ENCODE peak calls at places on chromosomes 3 and 15, in six cellular contexts. U, I, C, H, L and V are unnamed samples.

GRCh38 chr3:193782280-193782654 is 189.3 kb downstream of the OPA1 start:
- DNase-seq in U (no peak), I (peak), C (no peak), H (no peak), L (no peak), V (no peak)

GRCh38 chr3:177057768-177058167 is 139.5 kb downstream of the TBL1XR1 start:
- DNase-seq in U (no peak), I (no peak), C (no peak), H (no peak), L (no peak), V (no peak)

GRCh38 chr15:36004891-36005508 is 459.0 kb upstream of the DPH6 start:
- DNase-seq in U (no peak), I (no peak), C (no peak), H (no peak), L (no peak), V (no peak)

GRCh38 chr3:113258311-113258710 is 47.0 kb downstream of the BOC start:
- DNase-seq in U (no peak), I (no peak), C (no peak), H (no peak), L (no peak), V (no peak)

GRCh38 chr3:123678108-123678511 is 93.3 kb upstream of the HACD2 start:
- DNase-seq in U (no peak), I (peak), C (no peak), H (peak), L (no peak), V (no peak)

GRCh38 chr15:28901987-28902745 is 16.4 kb downstream of the APBA2 start:
- DNase-seq in U (no peak), I (no peak), C (no peak), H (no peak), L (no peak), V (no peak)

GRCh38 chr3:178513539-178514410 is 22.5 kb upstream of the KCNMB2 start:
- DNase-seq in U (no peak), I (no peak), C (no peak), H (peak), L (no peak), V (no peak)

GRCh38 chr3:46690798-46691197 is 2.7 kb downstream of the ALS2CL start:
- DNase-seq in U (no peak), I (no peak), C (no peak), H (peak), L (no peak), V (no peak)

GRCh38 chr3:77605308-77605707 is 565.4 kb downstream of the ROBO2 start:
- DNase-seq in U (no peak), I (peak), C (no peak), H (no peak), L (no peak), V (no peak)

GRCh38 chr3:111047053-111047452 is 24.6 kb upstream of the NECTIN3 start:
- DNase-seq in U (no peak), I (no peak), C (no peak), H (no peak), L (no peak), V (no peak)

GRCh38 chr15:41258706-41259471 is 27.8 kb downstream of the CHP1 start:
- DNase-seq in U (no peak), I (peak), C (no peak), H (peak), L (no peak), V (no peak)

GRCh38 chr3:23612296-23612891 is 193.4 kb upstream of the UBE2E1 start:
- DNase-seq in U (no peak), I (no peak), C (no peak), H (peak), L (no peak), V (no peak)

GRCh38 chr3:123096701-123097100 is 29.9 kb downstream of the PDIA5 start:
- DNase-seq in U (no peak), I (no peak), C (peak), H (peak), L (peak), V (no peak)

GRCh38 chr15:99132122-99132521 is 27.2 kb downstream of the SYNM start:
- DNase-seq in U (no peak), I (no peak), C (no peak), H (no peak), L (no peak), V (no peak)

GRCh38 chr15:83380026-83380425 is 67.1 kb upstream of the SH3GL3 start:
- DNase-seq in U (no peak), I (peak), C (no peak), H (no peak), L (no peak), V (no peak)

GRCh38 chr3:32004111-32004790 is 22.7 kb downstream of the ZNF860 start:
- DNase-seq in U (no peak), I (no peak), C (no peak), H (no peak), L (no peak), V (no peak)

GRCh38 chr15:29345549-29346525 is 76.2 kb upstream of the NSMCE3 start:
- DNase-seq in U (no peak), I (no peak), C (no peak), H (no peak), L (no peak), V (no peak)

GRCh38 chr15:69881760-69882159 is 216.0 kb downstream of the TLE3 start:
- DNase-seq in U (no peak), I (no peak), C (no peak), H (no peak), L (no peak), V (no peak)

GRCh38 chr15:31046759-31047359 is 54.7 kb downstream of the TRPM1 start:
- DNase-seq in U (no peak), I (no peak), C (no peak), H (no peak), L (no peak), V (no peak)

GRCh38 chr15:22861151-22861550 is 22.7 kb downstream of the NIPA2 start:
- DNase-seq in U (no peak), I (no peak), C (no peak), H (no peak), L (no peak), V (no peak)

GRCh38 chr15:77541421-77542181 is 91.1 kb downstream of the LINGO1 start:
- DNase-seq in U (no peak), I (no peak), C (peak), H (peak), L (peak), V (no peak)